ENCODE peak calls at places on chromosomes 3 and 15, in seven cellular contexts. N is substantia nigra; W is posterior vena cava; P is NCI-H1105; V is ACHN; S is EH; H is activated CD8-positive, alpha-beta T cell treated with anti-CD3 and anti-CD28 coated beads, Interleukin-2, amount 10 ng/mL, durations not matched to agents 7 days and 5 days. X is an unnamed sample.

GRCh38 chr3:133572158-133573053 is 1.1 kb upstream of the CDV3 start:
- DNase-seq in N (no peak), W (no peak), P (no peak), V (peak), S (peak), H (peak), X (peak)

GRCh38 chr15:70451861-70452653 is 311.3 kb downstream of the UACA start:
- DNase-seq in N (no peak), W (no peak), P (no peak), V (no peak), S (no peak), H (peak), X (no peak)

GRCh38 chr3:61594978-61595687 is 33.8 kb downstream of the PTPRG start:
- DNase-seq in N (no peak), W (no peak), P (no peak), V (no peak), S (peak), H (no peak), X (peak)

GRCh38 chr3:127711021-127711420 is 38.3 kb downstream of the ABTB1 start:
- DNase-seq in N (no peak), W (peak), P (no peak), V (no peak), S (no peak), H (no peak), X (no peak)

GRCh38 chr15:74038707-74039655 is 43.4 kb downstream of the GOLGA6A start:
- DNase-seq in N (no peak), W (peak), P (no peak), V (no peak), S (peak), H (no peak), X (peak)

GRCh38 chr15:77493324-77493907 is 72.7 kb downstream of the HMG20A start:
- DNase-seq in N (no peak), W (no peak), P (no peak), V (no peak), S (peak), H (no peak), X (peak)

GRCh38 chr3:52085883-52086282 is 29.5 kb upstream of the DUSP7 start:
- DNase-seq in N (no peak), W (peak), P (no peak), V (no peak), S (no peak), H (peak), X (no peak)

GRCh38 chr15:28919201-28919627 is 33.4 kb downstream of the APBA2 start:
- DNase-seq in N (no peak), W (peak), P (no peak), V (no peak), S (no peak), H (peak), X (no peak)

GRCh38 chr3:55075846-55076245 is 148.0 kb upstream of the LRTM1 start:
- DNase-seq in N (no peak), W (no peak), P (no peak), V (no peak), S (peak), H (no peak), X (no peak)

GRCh38 chr3:12308517-12308916 is 19.6 kb downstream of the PPARG start:
- DNase-seq in N (no peak), W (no peak), P (no peak), V (peak), S (peak), H (no peak), X (peak)

GRCh38 chr3:139627759-139628158 is 50.0 kb downstream of the NMNAT3 start:
- DNase-seq in N (no peak), W (no peak), P (no peak), V (no peak), S (no peak), H (no peak), X (no peak)

GRCh38 chr3:173078525-173078924 is 62.5 kb downstream of the SPATA16 start:
- DNase-seq in N (no peak), W (no peak), P (no peak), V (no peak), S (no peak), H (no peak), X (no peak)

GRCh38 chr3:111737712-111738097 is 121.4 kb upstream of the PHLDB2 start:
- DNase-seq in N (no peak), W (no peak), P (no peak), V (peak), S (peak), H (no peak), X (peak)

GRCh38 chr3:116517308-116517707 is 72.0 kb upstream of the LSAMP start:
- DNase-seq in N (no peak), W (no peak), P (no peak), V (peak), S (no peak), H (no peak), X (peak)

GRCh38 chr3:170908235-170909116 is at the start of gene EIF5A2:
- DNase-seq in N (peak), W (peak), P (peak), V (peak), S (peak), H (peak), X (peak)

GRCh38 chr3:128054363-128054762 is 2.1 kb downstream of the SEC61A1 start:
- DNase-seq in N (no peak), W (no peak), P (no peak), V (peak), S (peak), H (no peak), X (peak)

GRCh38 chr15:88835646-88836045 is 32.4 kb downstream of the ACAN start:
- DNase-seq in N (no peak), W (no peak), P (no peak), V (no peak), S (peak), H (no peak), X (peak)

GRCh38 chr3:149299938-149300791 is 33.3 kb downstream of the TM4SF18 start:
- DNase-seq in N (no peak), W (no peak), P (peak), V (peak), S (peak), H (peak), X (peak)